ENCODE peak calls at places on chromosome 11, in nine cellular contexts. L is mucosa of descending colon; E is endothelial cell of umbilical vein; T is Peyer's patch; O is IMR-90; B is cardiac muscle cell; H is heart left ventricle; I is lower lobe of right lung; R is naive thymus-derived CD4-positive, alpha-beta T cell. M is an unnamed sample. For H3K9me3, the result is how much of the 10 kb centered on the place peaks cover.

GRCh38 chr11:72985645-72986044 is 156.5 kb downstream of the FCHSD2 start:
- DNase-seq in T (no peak), E (peak), L (no peak), H (no peak), I (no peak), R (no peak), O (peak), B (no peak), M (no peak)

GRCh38 chr11:15969701-15970329 is 386.5 kb downstream of the SOX6 start:
- DNase-seq in L (no peak), O (peak), R (no peak), E (no peak), H (no peak), B (no peak), T (no peak), I (no peak), M (no peak)

GRCh38 chr11:72621008-72621610 is 53.1 kb downstream of the PDE2A start:
- DNase-seq in I (no peak), T (no peak), H (no peak), B (no peak), R (no peak), O (no peak), L (no peak), E (no peak), M (no peak)

GRCh38 chr11:5369793-5370192 is 13.8 kb upstream of the OR51M1 start:
- DNase-seq in E (peak), L (no peak), I (no peak), B (peak), R (no peak), T (no peak), H (no peak), O (peak), M (no peak)

GRCh38 chr11:108895579-108896480 is 231.0 kb downstream of the DDX10 start:
- DNase-seq in B (no peak), H (no peak), I (no peak), O (peak), E (peak), T (no peak), R (no peak), L (no peak), M (no peak)

GRCh38 chr11:88695701-88696414 is 358.3 kb upstream of the CTSC start:
- DNase-seq in T (no peak), E (no peak), O (no peak), B (no peak), H (no peak), R (no peak), I (no peak), L (no peak), M (no peak)

GRCh38 chr11:65183201-65183891 is 1.6 kb downstream of the CAPN1 start:
- DNase-seq in E (no peak), T (peak), I (peak), R (no peak), O (no peak), B (no peak), H (no peak), L (peak), M (no peak)

GRCh38 chr11:6251120-6251733 is 8.4 kb upstream of the CCKBR start:
- DNase-seq in O (peak), L (peak), I (peak), R (peak), B (peak), H (peak), T (no peak), E (peak), M (peak)

GRCh38 chr11:128247235-128247594 is 340.1 kb downstream of the ETS1 start:
- DNase-seq in R (no peak), H (no peak), T (no peak), I (no peak), B (no peak), L (no peak), E (no peak), O (no peak), M (no peak)

GRCh38 chr11:31479073-31479472 is 30.3 kb downstream of the IMMP1L start:
- DNase-seq in T (no peak), L (no peak), R (no peak), H (no peak), E (no peak), I (no peak), B (no peak), O (no peak), M (no peak)

GRCh38 chr11:31477528-31478255 is 31.7 kb downstream of the IMMP1L start:
- DNase-seq in L (no peak), B (no peak), R (no peak), E (no peak), O (no peak), I (no peak), H (no peak), T (no peak), M (no peak)

GRCh38 chr11:31480930-31481329 is 28.5 kb downstream of the IMMP1L start:
- DNase-seq in B (peak), R (no peak), H (no peak), O (no peak), T (no peak), L (no peak), E (no peak), I (no peak), M (no peak)
- H3K9me3 ChIP-seq in B (under half), R (under half), H (under half), O (under half), T (under half), L (under half), E (under half), I (under half), M (under half)

DNA sequence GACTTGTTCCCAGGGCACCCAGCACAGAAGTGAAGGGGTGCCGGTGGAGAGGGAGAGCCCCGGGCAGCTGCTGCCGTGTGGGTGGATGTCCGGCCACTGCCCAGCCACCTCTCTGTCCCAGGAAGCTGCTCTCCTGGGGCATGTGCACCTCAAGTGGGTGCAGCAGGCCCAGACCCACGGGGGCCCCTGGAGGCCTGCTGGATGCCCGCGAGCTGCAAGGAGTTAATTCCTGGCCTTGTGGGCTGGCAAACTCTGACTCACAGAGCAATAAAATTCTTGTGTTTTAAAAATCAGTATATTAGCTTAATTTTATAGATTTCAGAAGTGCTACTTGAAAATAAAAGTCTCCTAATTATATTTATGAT is 37.4 kb upstream of the KCNQ1OT1 start:
- DNase-seq in T (no peak), R (no peak), B (no peak), L (no peak), H (no peak), E (no peak), O (no peak), I (no peak), M (no peak)
- H3K9me3 ChIP-seq in T (under half), R (under half), B (under half), L (under half), H (under half), E (under half), O (under half), I (under half), M (under half)

DNA sequence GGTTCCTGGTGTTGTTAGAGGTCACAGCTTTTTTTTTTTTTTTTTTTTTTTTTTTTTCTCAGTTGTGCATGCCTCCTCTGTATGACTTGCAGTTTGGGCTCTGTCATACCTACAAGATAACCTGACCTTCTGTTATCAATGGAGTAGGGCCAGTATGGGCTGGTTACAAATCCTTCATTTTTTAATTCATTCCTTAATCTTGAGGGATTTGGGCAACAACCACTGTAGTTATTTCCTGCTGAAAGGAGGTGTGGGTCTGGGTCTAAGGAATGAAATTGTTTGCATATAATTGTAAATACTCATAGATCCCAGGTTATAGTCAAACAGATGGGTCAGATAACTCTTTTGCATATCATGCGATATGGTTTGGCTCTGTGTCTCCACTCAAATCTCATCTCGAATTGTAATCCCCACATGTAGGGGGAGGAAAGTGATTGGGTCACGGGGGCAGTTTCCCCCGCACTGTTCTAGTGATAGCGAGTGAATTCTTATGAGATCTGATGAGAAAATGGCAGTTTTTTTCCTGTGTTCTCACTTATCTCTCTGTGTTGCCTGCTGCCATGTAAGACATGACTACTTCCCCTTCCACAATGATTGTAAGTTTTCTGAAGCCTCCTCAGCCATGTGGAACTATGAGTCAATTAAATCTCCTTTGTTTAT is 14.1 kb upstream of the GLYAT start:
- DNase-seq in E (no peak), O (no peak), H (no peak), L (no peak), B (no peak), T (no peak), I (no peak), R (no peak), M (no peak)
- H3K9me3 ChIP-seq in E (under half), O (under half), H (under half), L (under half), B (under half), T (under half), I (under half), R (under half), M (under half)

DNA sequence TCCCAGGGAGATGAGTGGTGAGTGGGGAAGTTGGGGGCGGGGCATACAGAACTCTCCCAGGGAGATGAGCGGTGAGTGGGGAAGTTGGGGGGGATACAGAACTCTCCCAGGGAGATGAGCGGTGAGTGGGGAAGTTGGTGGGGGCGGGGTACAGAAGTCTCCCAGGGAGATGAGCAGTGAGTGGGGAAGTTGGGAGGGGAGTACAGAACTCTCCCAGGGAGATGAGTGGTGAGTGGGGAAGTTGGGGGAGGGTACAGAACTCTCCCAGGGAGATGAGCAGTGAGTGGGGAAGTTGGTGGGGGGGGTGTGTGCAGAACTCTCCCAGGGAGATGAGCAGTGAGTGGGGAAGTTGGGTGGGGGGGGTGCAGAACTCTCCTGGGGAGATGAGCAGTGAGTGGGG is 186.6 kb downstream of the SHANK2 start:
- DNase-seq in T (no peak), H (no peak), E (no peak), B (no peak), R (no peak), O (no peak), L (no peak), I (no peak), M (no peak)
- H3K9me3 ChIP-seq in T (under half), H (under half), E (under half), B (under half), R (under half), O (under half), L (under half), I (under half), M (under half)

GRCh38 chr11:120238968-120239620 is 846 bp upstream of the POU2F3 start:
- DNase-seq in E (no peak), I (peak), T (no peak), O (no peak), H (no peak), L (no peak), R (no peak), B (no peak), M (no peak)
- H3K9me3 ChIP-seq in E (under half), I (under half), T (under half), O (under half), H (under half), L (under half), R (under half), B (under half), M (under half)

GRCh38 chr11:37333345-37333744 is 735.3 kb upstream of the RAG2 start:
- DNase-seq in O (no peak), L (no peak), R (no peak), H (no peak), B (no peak), T (no peak), E (no peak), I (no peak), M (no peak)
- H3K9me3 ChIP-seq in O (under half), L (under half), R (under half), H (under half), B (under half), T (under half), E (under half), I (under half), M (under half)

M was measured in psoas muscle.